ENCODE peak calls at places on chromosome 10, in five cellular contexts. One of them, this sample, is unnamed.

GRCh38 chr10:95907454-95908253 is at the start of gene CC2D2B:
- DNase-seq in activated naive CD4-positive, alpha-beta T cell treated with anti-CD3 and anti-CD28 coated beads for 36 hours: peak
- DNase-seq in ACHN: peak
- DNase-seq in upper lobe of right lung: peak
- DNase-seq in astrocyte of the spinal cord: peak
- DNase-seq in this sample: peak

GRCh38 chr10:79221110-79222051 is 125.9 kb upstream of the PPIF start:
- DNase-seq in ACHN: no peak
- DNase-seq in upper lobe of right lung: peak
- DNase-seq in activated naive CD4-positive, alpha-beta T cell treated with anti-CD3 and anti-CD28 coated beads for 36 hours: no peak
- DNase-seq in astrocyte of the spinal cord: peak
- DNase-seq in this sample: no peak

GRCh38 chr10:1607466-1607865 is 129.9 kb downstream of the ADARB2 start:
- DNase-seq in upper lobe of right lung: no peak
- DNase-seq in ACHN: no peak
- DNase-seq in astrocyte of the spinal cord: no peak
- DNase-seq in activated naive CD4-positive, alpha-beta T cell treated with anti-CD3 and anti-CD28 coated beads for 36 hours: no peak
- DNase-seq in this sample: no peak

GRCh38 chr10:84126785-84127167 is 12.5 kb upstream of the GHITM start:
- DNase-seq in upper lobe of right lung: no peak
- DNase-seq in ACHN: no peak
- DNase-seq in activated naive CD4-positive, alpha-beta T cell treated with anti-CD3 and anti-CD28 coated beads for 36 hours: no peak
- DNase-seq in astrocyte of the spinal cord: no peak
- DNase-seq in this sample: no peak

GRCh38 chr10:99346247-99346646 is 17.1 kb downstream of the CNNM1 start:
- DNase-seq in ACHN: peak
- DNase-seq in activated naive CD4-positive, alpha-beta T cell treated with anti-CD3 and anti-CD28 coated beads for 36 hours: no peak
- DNase-seq in upper lobe of right lung: no peak
- DNase-seq in astrocyte of the spinal cord: peak
- DNase-seq in this sample: no peak

GRCh38 chr10:59222788-59223187 is 46.3 kb downstream of the PHYHIPL start:
- DNase-seq in ACHN: no peak
- DNase-seq in astrocyte of the spinal cord: no peak
- DNase-seq in upper lobe of right lung: no peak
- DNase-seq in activated naive CD4-positive, alpha-beta T cell treated with anti-CD3 and anti-CD28 coated beads for 36 hours: no peak
- DNase-seq in this sample: no peak

GRCh38 chr10:32153931-32154330 is 97.7 kb upstream of the KIF5B start:
- DNase-seq in activated naive CD4-positive, alpha-beta T cell treated with anti-CD3 and anti-CD28 coated beads for 36 hours: no peak
- DNase-seq in ACHN: no peak
- DNase-seq in astrocyte of the spinal cord: no peak
- DNase-seq in upper lobe of right lung: no peak
- DNase-seq in this sample: no peak

GRCh38 chr10:50395279-50395678 is 144.0 kb upstream of the ASAH2 start:
- DNase-seq in upper lobe of right lung: no peak
- DNase-seq in ACHN: no peak
- DNase-seq in activated naive CD4-positive, alpha-beta T cell treated with anti-CD3 and anti-CD28 coated beads for 36 hours: no peak
- DNase-seq in astrocyte of the spinal cord: no peak
- DNase-seq in this sample: no peak

GRCh38 chr10:2798340-2798739 is 269.0 kb upstream of the PFKP start:
- DNase-seq in astrocyte of the spinal cord: no peak
- DNase-seq in ACHN: no peak
- DNase-seq in activated naive CD4-positive, alpha-beta T cell treated with anti-CD3 and anti-CD28 coated beads for 36 hours: no peak
- DNase-seq in upper lobe of right lung: no peak
- DNase-seq in this sample: no peak

GRCh38 chr10:68423522-68423921 is 16.4 kb upstream of the RUFY2 start:
- DNase-seq in astrocyte of the spinal cord: no peak
- DNase-seq in activated naive CD4-positive, alpha-beta T cell treated with anti-CD3 and anti-CD28 coated beads for 36 hours: peak
- DNase-seq in upper lobe of right lung: no peak
- DNase-seq in ACHN: no peak
- DNase-seq in this sample: no peak

GRCh38 chr10:110226926-110227641 is 19.7 kb downstream of the MXI1 start:
- DNase-seq in upper lobe of right lung: peak
- DNase-seq in astrocyte of the spinal cord: peak
- DNase-seq in activated naive CD4-positive, alpha-beta T cell treated with anti-CD3 and anti-CD28 coated beads for 36 hours: peak
- DNase-seq in ACHN: peak
- DNase-seq in this sample: peak

GRCh38 chr10:79264942-79265341 is 82.3 kb upstream of the PPIF start:
- DNase-seq in astrocyte of the spinal cord: no peak
- DNase-seq in upper lobe of right lung: no peak
- DNase-seq in ACHN: no peak
- DNase-seq in activated naive CD4-positive, alpha-beta T cell treated with anti-CD3 and anti-CD28 coated beads for 36 hours: no peak
- DNase-seq in this sample: no peak

GRCh38 chr10:80555415-80555814 is 17.7 kb downstream of the SH2D4B start:
- DNase-seq in upper lobe of right lung: no peak
- DNase-seq in astrocyte of the spinal cord: no peak
- DNase-seq in ACHN: no peak
- DNase-seq in activated naive CD4-positive, alpha-beta T cell treated with anti-CD3 and anti-CD28 coated beads for 36 hours: no peak
- DNase-seq in this sample: no peak

GRCh38 chr10:44335330-44336021 is 49.4 kb downstream of the CXCL12 start:
- DNase-seq in ACHN: no peak
- DNase-seq in astrocyte of the spinal cord: no peak
- DNase-seq in activated naive CD4-positive, alpha-beta T cell treated with anti-CD3 and anti-CD28 coated beads for 36 hours: no peak
- DNase-seq in upper lobe of right lung: no peak
- DNase-seq in this sample: no peak

GRCh38 chr10:28331821-28332220 is 29.0 kb upstream of the MPP7 start:
- DNase-seq in astrocyte of the spinal cord: peak
- DNase-seq in activated naive CD4-positive, alpha-beta T cell treated with anti-CD3 and anti-CD28 coated beads for 36 hours: no peak
- DNase-seq in ACHN: no peak
- DNase-seq in upper lobe of right lung: no peak
- DNase-seq in this sample: no peak

GRCh38 chr10:42982886-42983594 is 93.8 kb upstream of the RET start:
- DNase-seq in activated naive CD4-positive, alpha-beta T cell treated with anti-CD3 and anti-CD28 coated beads for 36 hours: no peak
- DNase-seq in astrocyte of the spinal cord: no peak
- DNase-seq in ACHN: no peak
- DNase-seq in upper lobe of right lung: no peak
- DNase-seq in this sample: no peak

GRCh38 chr10:73894245-73894971 is 16.5 kb upstream of the PLAU start:
- DNase-seq in astrocyte of the spinal cord: peak
- DNase-seq in ACHN: peak
- DNase-seq in upper lobe of right lung: no peak
- DNase-seq in activated naive CD4-positive, alpha-beta T cell treated with anti-CD3 and anti-CD28 coated beads for 36 hours: peak
- DNase-seq in this sample: no peak